ENCODE peak calls at places on chromosomes 7 and 10, in four cellular contexts. One of them, this sample, is unnamed.

GRCh38 chr10:42646214-42646613 is 7.8 kb upstream of the ZNF33B start:
- DNase-seq in H1: no peak
- DNase-seq in GM12878: no peak
- DNase-seq in SK-N-SH: no peak
- DNase-seq in this sample: no peak

GRCh38 chr10:111756541-111757061 is 427.0 kb downstream of the GPAM start:
- DNase-seq in H1: peak
- DNase-seq in GM12878: no peak
- DNase-seq in SK-N-SH: peak
- DNase-seq in this sample: no peak

GRCh38 chr10:77716943-77717735 is 79.5 kb upstream of the KCNMA1 start:
- DNase-seq in H1: no peak
- DNase-seq in GM12878: no peak
- DNase-seq in SK-N-SH: no peak
- DNase-seq in this sample: no peak

GRCh38 chr7:79359827-79360226 is 93.6 kb downstream of the MAGI2 start:
- DNase-seq in H1: no peak
- DNase-seq in GM12878: no peak
- DNase-seq in SK-N-SH: no peak
- DNase-seq in this sample: no peak

GRCh38 chr10:102648889-102649752 is 4.8 kb downstream of the TRIM8 start:
- DNase-seq in H1: no peak
- DNase-seq in GM12878: no peak
- DNase-seq in SK-N-SH: peak
- DNase-seq in this sample: no peak

GRCh38 chr10:15363031-15363430 is 8.1 kb downstream of the FAM171A1 start:
- DNase-seq in H1: no peak
- DNase-seq in GM12878: no peak
- DNase-seq in SK-N-SH: no peak
- DNase-seq in this sample: no peak

GRCh38 chr7:71904486-71904885 is 507.7 kb downstream of the CALN1 start:
- DNase-seq in H1: no peak
- DNase-seq in GM12878: no peak
- DNase-seq in SK-N-SH: no peak
- DNase-seq in this sample: no peak

GRCh38 chr10:70849582-70850016 is 33.9 kb downstream of the SGPL1 start:
- DNase-seq in H1: no peak
- DNase-seq in GM12878: no peak
- DNase-seq in SK-N-SH: no peak
- DNase-seq in this sample: no peak

GRCh38 chr10:29007748-29008610 is 280.9 kb upstream of the LYZL1 start:
- DNase-seq in H1: no peak
- DNase-seq in GM12878: no peak
- DNase-seq in SK-N-SH: no peak
- DNase-seq in this sample: no peak

GRCh38 chr10:122999347-122999746 is 9.2 kb downstream of the IKZF5 start:
- DNase-seq in H1: no peak
- DNase-seq in GM12878: no peak
- DNase-seq in SK-N-SH: no peak
- DNase-seq in this sample: no peak

GRCh38 chr7:1679326-1679965 is 9.4 kb downstream of the ELFN1 start:
- DNase-seq in H1: no peak
- DNase-seq in GM12878: no peak
- DNase-seq in SK-N-SH: peak
- DNase-seq in this sample: no peak

GRCh38 chr10:28202941-28203352 is 99.9 kb downstream of the MPP7 start:
- DNase-seq in H1: no peak
- DNase-seq in GM12878: no peak
- DNase-seq in SK-N-SH: no peak
- DNase-seq in this sample: no peak

GRCh38 chr10:1923998-1924397 is 186.7 kb upstream of the ADARB2 start:
- DNase-seq in H1: no peak
- DNase-seq in GM12878: no peak
- DNase-seq in SK-N-SH: no peak
- DNase-seq in this sample: no peak

GRCh38 chr10:118504044-118504944 is 91.2 kb downstream of the PRLHR start:
- DNase-seq in H1: no peak
- DNase-seq in GM12878: no peak
- DNase-seq in SK-N-SH: no peak
- DNase-seq in this sample: no peak
- TF ChIP-seq TAF1 in H1: no peak
- TF ChIP-seq TAF1 in GM12878: no peak
- TF ChIP-seq TAF1 in SK-N-SH: no peak
- TF ChIP-seq TAF1 in this sample: no peak

GRCh38 chr7:17830206-17830605 is 110.1 kb downstream of the SNX13 start:
- DNase-seq in H1: no peak
- DNase-seq in GM12878: no peak
- DNase-seq in SK-N-SH: no peak
- DNase-seq in this sample: no peak
- TF ChIP-seq TAF1 in H1: no peak
- TF ChIP-seq TAF1 in GM12878: no peak
- TF ChIP-seq TAF1 in SK-N-SH: no peak
- TF ChIP-seq TAF1 in this sample: no peak

GRCh38 chr10:37762287-37762686 is 95.1 kb downstream of the ZNF248 start:
- DNase-seq in H1: no peak
- DNase-seq in GM12878: no peak
- DNase-seq in SK-N-SH: no peak
- DNase-seq in this sample: no peak
- TF ChIP-seq TAF1 in H1: no peak
- TF ChIP-seq TAF1 in GM12878: no peak
- TF ChIP-seq TAF1 in SK-N-SH: no peak
- TF ChIP-seq TAF1 in this sample: no peak

GRCh38 chr10:124962421-124962820 is 20.5 kb downstream of the ZRANB1 start:
- DNase-seq in H1: no peak
- DNase-seq in GM12878: no peak
- DNase-seq in SK-N-SH: no peak
- DNase-seq in this sample: no peak
- TF ChIP-seq TAF1 in H1: no peak
- TF ChIP-seq TAF1 in GM12878: no peak
- TF ChIP-seq TAF1 in SK-N-SH: no peak
- TF ChIP-seq TAF1 in this sample: no peak

DNA sequence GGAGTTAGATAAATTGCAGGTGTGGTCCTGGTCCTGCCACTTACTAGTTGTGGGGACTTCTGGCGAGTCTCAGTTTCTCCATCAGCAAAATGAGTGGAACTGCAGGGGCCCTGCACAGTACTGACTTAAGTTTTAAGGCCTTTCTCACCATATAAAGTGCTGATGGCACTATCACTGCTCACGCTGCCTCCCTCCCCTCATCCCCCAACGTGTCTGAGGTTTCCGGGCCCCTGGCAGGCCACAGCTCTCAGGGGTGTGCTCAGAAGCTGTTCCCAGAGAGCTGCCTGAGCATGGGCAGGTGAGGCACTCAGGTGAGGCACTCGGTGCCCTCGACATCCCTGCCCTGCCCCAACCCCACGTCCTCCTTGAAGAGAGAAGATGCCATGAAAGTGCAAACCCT is 74.2 kb downstream of the VOPP1 start:
- DNase-seq in H1: no peak
- DNase-seq in GM12878: no peak
- DNase-seq in SK-N-SH: no peak
- DNase-seq in this sample: no peak
- TF ChIP-seq TAF1 in H1: no peak
- TF ChIP-seq TAF1 in GM12878: no peak
- TF ChIP-seq TAF1 in SK-N-SH: no peak
- TF ChIP-seq TAF1 in this sample: no peak

GRCh38 chr7:13308423-13308822 is 621.0 kb downstream of the ARL4A start:
- DNase-seq in H1: no peak
- DNase-seq in GM12878: no peak
- DNase-seq in SK-N-SH: peak
- DNase-seq in this sample: no peak

GRCh38 chr7:13312327-13312726 is 624.9 kb downstream of the ARL4A start:
- DNase-seq in H1: no peak
- DNase-seq in GM12878: no peak
- DNase-seq in SK-N-SH: no peak
- DNase-seq in this sample: no peak

GRCh38 chr7:13309535-13309934 is 622.1 kb downstream of the ARL4A start:
- DNase-seq in H1: no peak
- DNase-seq in GM12878: no peak
- DNase-seq in SK-N-SH: no peak
- DNase-seq in this sample: no peak
- TF ChIP-seq TAF1 in H1: no peak
- TF ChIP-seq TAF1 in GM12878: no peak
- TF ChIP-seq TAF1 in SK-N-SH: no peak
- TF ChIP-seq TAF1 in this sample: no peak

DNA sequence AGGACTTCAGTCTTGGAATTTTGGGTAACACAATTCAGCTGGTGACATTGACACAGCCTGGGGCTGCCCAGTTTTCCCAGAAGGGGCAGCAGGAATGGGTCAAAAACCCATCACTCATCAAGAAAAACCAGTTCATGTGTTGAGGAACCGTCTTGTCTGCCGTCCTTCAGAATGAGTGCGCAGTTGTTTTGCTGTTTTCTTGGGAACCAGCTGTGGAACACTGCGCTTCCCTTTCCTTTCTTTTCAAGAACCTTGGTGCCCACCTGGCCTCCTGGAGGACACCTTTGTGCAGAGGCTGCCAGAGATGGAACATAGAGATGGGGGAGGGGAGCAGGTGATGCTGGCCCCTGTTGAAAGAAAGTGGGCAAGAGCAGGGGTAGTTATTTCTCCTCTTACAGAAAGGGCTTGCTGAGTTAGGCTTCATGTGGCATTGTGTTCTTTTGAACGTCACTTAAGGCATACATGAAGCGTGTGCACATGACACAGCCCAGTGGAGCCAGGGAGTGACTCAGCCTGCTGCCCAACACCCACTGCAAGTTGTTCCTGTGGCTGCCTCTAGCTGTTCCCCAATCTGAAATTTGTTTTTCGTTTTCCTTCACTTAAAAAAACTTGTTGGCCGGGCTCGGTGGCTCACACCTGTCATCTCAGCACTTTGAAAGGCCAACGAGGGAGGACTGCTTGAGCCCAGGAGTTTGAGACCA is 87.4 kb upstream of the TNS3 start:
- DNase-seq in H1: no peak
- DNase-seq in GM12878: peak
- DNase-seq in SK-N-SH: no peak
- DNase-seq in this sample: peak
- TF ChIP-seq TAF1 in H1: no peak
- TF ChIP-seq TAF1 in GM12878: no peak
- TF ChIP-seq TAF1 in SK-N-SH: no peak
- TF ChIP-seq TAF1 in this sample: no peak

GRCh38 chr10:46291817-46292572 is 5.2 kb downstream of the ANTXRL start:
- DNase-seq in H1: no peak
- DNase-seq in GM12878: no peak
- DNase-seq in SK-N-SH: no peak
- DNase-seq in this sample: no peak
- TF ChIP-seq TAF1 in H1: no peak
- TF ChIP-seq TAF1 in GM12878: no peak
- TF ChIP-seq TAF1 in SK-N-SH: no peak
- TF ChIP-seq TAF1 in this sample: no peak

GRCh38 chr7:147915781-147916180 is 674.8 kb upstream of the C7orf33 start:
- DNase-seq in H1: peak
- DNase-seq in GM12878: no peak
- DNase-seq in SK-N-SH: no peak
- DNase-seq in this sample: no peak
- TF ChIP-seq TAF1 in H1: no peak
- TF ChIP-seq TAF1 in GM12878: no peak
- TF ChIP-seq TAF1 in SK-N-SH: no peak
- TF ChIP-seq TAF1 in this sample: no peak

GRCh38 chr7:138091073-138091472 is 14.8 kb downstream of the AKR1D1 start:
- DNase-seq in H1: no peak
- DNase-seq in GM12878: peak
- DNase-seq in SK-N-SH: no peak
- DNase-seq in this sample: no peak

GRCh38 chr7:138083859-138084258 is 7.6 kb downstream of the AKR1D1 start:
- DNase-seq in H1: no peak
- DNase-seq in GM12878: no peak
- DNase-seq in SK-N-SH: no peak
- DNase-seq in this sample: no peak

GRCh38 chr7:138092486-138093028 is 16.3 kb downstream of the AKR1D1 start:
- DNase-seq in H1: no peak
- DNase-seq in GM12878: no peak
- DNase-seq in SK-N-SH: no peak
- DNase-seq in this sample: no peak

GRCh38 chr7:138086585-138087270 is 10.5 kb downstream of the AKR1D1 start:
- DNase-seq in H1: no peak
- DNase-seq in GM12878: no peak
- DNase-seq in SK-N-SH: no peak
- DNase-seq in this sample: no peak

GRCh38 chr7:138089080-138089901 is 13.0 kb downstream of the AKR1D1 start:
- DNase-seq in H1: no peak
- DNase-seq in GM12878: no peak
- DNase-seq in SK-N-SH: no peak
- DNase-seq in this sample: no peak
- TF ChIP-seq TAF1 in H1: no peak
- TF ChIP-seq TAF1 in GM12878: no peak
- TF ChIP-seq TAF1 in SK-N-SH: no peak
- TF ChIP-seq TAF1 in this sample: no peak